ENCODE peak calls at places on chromosomes 3 and 15, in nine cellular contexts. One of them, this sample, is unnamed.

GRCh38 chr3:34212175-34212574 is 413.7 kb downstream of the PDCD6IP start:
- DNase-seq in coronary artery: no peak
- DNase-seq in progenitor cell of endocrine pancreas: no peak
- DNase-seq in AG09309: no peak
- DNase-seq in endothelial cell: no peak
- DNase-seq in glutamatergic neuron: no peak
- DNase-seq in tibial nerve: no peak
- DNase-seq in CD8-positive, alpha-beta T cell: no peak
- DNase-seq in WTC11: no peak
- DNase-seq in this sample: no peak

GRCh38 chr3:171261487-171261886 is 198.7 kb downstream of the TNIK start:
- DNase-seq in coronary artery: no peak
- DNase-seq in progenitor cell of endocrine pancreas: no peak
- DNase-seq in AG09309: no peak
- DNase-seq in endothelial cell: no peak
- DNase-seq in glutamatergic neuron: no peak
- DNase-seq in tibial nerve: no peak
- DNase-seq in CD8-positive, alpha-beta T cell: no peak
- DNase-seq in WTC11: no peak
- DNase-seq in this sample: no peak

GRCh38 chr15:32803631-32804030 is 85.8 kb downstream of the GREM1 start:
- DNase-seq in coronary artery: no peak
- DNase-seq in progenitor cell of endocrine pancreas: no peak
- DNase-seq in AG09309: no peak
- DNase-seq in endothelial cell: no peak
- DNase-seq in glutamatergic neuron: no peak
- DNase-seq in tibial nerve: no peak
- DNase-seq in CD8-positive, alpha-beta T cell: no peak
- DNase-seq in WTC11: no peak
- DNase-seq in this sample: no peak

GRCh38 chr15:84570164-84570692 is 30.6 kb upstream of the ZSCAN2 start:
- DNase-seq in coronary artery: peak
- DNase-seq in progenitor cell of endocrine pancreas: peak
- DNase-seq in AG09309: no peak
- DNase-seq in endothelial cell: peak
- DNase-seq in glutamatergic neuron: peak
- DNase-seq in tibial nerve: peak
- DNase-seq in CD8-positive, alpha-beta T cell: peak
- DNase-seq in WTC11: peak
- DNase-seq in this sample: no peak

GRCh38 chr15:48861813-48862431 is 16.0 kb upstream of the EID1 start:
- DNase-seq in coronary artery: no peak
- DNase-seq in progenitor cell of endocrine pancreas: no peak
- DNase-seq in AG09309: peak
- DNase-seq in endothelial cell: peak
- DNase-seq in glutamatergic neuron: no peak
- DNase-seq in tibial nerve: no peak
- DNase-seq in CD8-positive, alpha-beta T cell: no peak
- DNase-seq in WTC11: peak
- DNase-seq in this sample: peak

GRCh38 chr3:161349529-161350278 is 21.6 kb downstream of the SPTSSB start:
- DNase-seq in coronary artery: no peak
- DNase-seq in progenitor cell of endocrine pancreas: no peak
- DNase-seq in AG09309: peak
- DNase-seq in endothelial cell: no peak
- DNase-seq in glutamatergic neuron: no peak
- DNase-seq in tibial nerve: no peak
- DNase-seq in CD8-positive, alpha-beta T cell: no peak
- DNase-seq in WTC11: no peak
- DNase-seq in this sample: no peak

GRCh38 chr3:107994954-107995715 is 95.7 kb downstream of the CD47 start:
- DNase-seq in coronary artery: no peak
- DNase-seq in progenitor cell of endocrine pancreas: no peak
- DNase-seq in AG09309: no peak
- DNase-seq in endothelial cell: no peak
- DNase-seq in glutamatergic neuron: no peak
- DNase-seq in tibial nerve: no peak
- DNase-seq in CD8-positive, alpha-beta T cell: no peak
- DNase-seq in WTC11: no peak
- DNase-seq in this sample: no peak

GRCh38 chr15:98684441-98684840 is 36.1 kb downstream of the IGF1R start:
- DNase-seq in coronary artery: no peak
- DNase-seq in progenitor cell of endocrine pancreas: no peak
- DNase-seq in AG09309: peak
- DNase-seq in endothelial cell: no peak
- DNase-seq in glutamatergic neuron: no peak
- DNase-seq in tibial nerve: no peak
- DNase-seq in CD8-positive, alpha-beta T cell: no peak
- DNase-seq in WTC11: no peak
- DNase-seq in this sample: no peak

GRCh38 chr3:178677961-178678360 is 141.7 kb downstream of the KCNMB2 start:
- DNase-seq in coronary artery: no peak
- DNase-seq in progenitor cell of endocrine pancreas: no peak
- DNase-seq in AG09309: no peak
- DNase-seq in endothelial cell: no peak
- DNase-seq in glutamatergic neuron: no peak
- DNase-seq in tibial nerve: no peak
- DNase-seq in CD8-positive, alpha-beta T cell: no peak
- DNase-seq in WTC11: no peak
- DNase-seq in this sample: no peak

GRCh38 chr3:172717493-172718088 is 6.7 kb upstream of the NCEH1 start:
- DNase-seq in coronary artery: no peak
- DNase-seq in progenitor cell of endocrine pancreas: no peak
- DNase-seq in AG09309: no peak
- DNase-seq in endothelial cell: no peak
- DNase-seq in glutamatergic neuron: no peak
- DNase-seq in tibial nerve: no peak
- DNase-seq in CD8-positive, alpha-beta T cell: no peak
- DNase-seq in WTC11: no peak
- DNase-seq in this sample: no peak

GRCh38 chr3:52124126-52124525 is 30.1 kb downstream of the POC1A start:
- DNase-seq in coronary artery: no peak
- DNase-seq in progenitor cell of endocrine pancreas: no peak
- DNase-seq in AG09309: no peak
- DNase-seq in endothelial cell: no peak
- DNase-seq in glutamatergic neuron: no peak
- DNase-seq in tibial nerve: no peak
- DNase-seq in CD8-positive, alpha-beta T cell: no peak
- DNase-seq in WTC11: no peak
- DNase-seq in this sample: no peak

GRCh38 chr3:140219923-140220452 is 285.0 kb downstream of the CLSTN2 start:
- DNase-seq in coronary artery: no peak
- DNase-seq in progenitor cell of endocrine pancreas: no peak
- DNase-seq in AG09309: no peak
- DNase-seq in endothelial cell: no peak
- DNase-seq in glutamatergic neuron: no peak
- DNase-seq in tibial nerve: no peak
- DNase-seq in CD8-positive, alpha-beta T cell: no peak
- DNase-seq in WTC11: peak
- DNase-seq in this sample: no peak

GRCh38 chr3:71585891-71586809 is 2.6 kb upstream of the FOXP1 start:
- DNase-seq in coronary artery: no peak
- DNase-seq in progenitor cell of endocrine pancreas: no peak
- DNase-seq in AG09309: no peak
- DNase-seq in endothelial cell: no peak
- DNase-seq in glutamatergic neuron: no peak
- DNase-seq in tibial nerve: no peak
- DNase-seq in CD8-positive, alpha-beta T cell: no peak
- DNase-seq in WTC11: no peak
- DNase-seq in this sample: no peak

GRCh38 chr3:173743111-173743510 is 345.6 kb downstream of the NLGN1 start:
- DNase-seq in coronary artery: no peak
- DNase-seq in progenitor cell of endocrine pancreas: no peak
- DNase-seq in AG09309: no peak
- DNase-seq in endothelial cell: no peak
- DNase-seq in glutamatergic neuron: no peak
- DNase-seq in tibial nerve: no peak
- DNase-seq in CD8-positive, alpha-beta T cell: no peak
- DNase-seq in WTC11: no peak
- DNase-seq in this sample: no peak

GRCh38 chr3:164479406-164479805 is 598.9 kb downstream of the SI start:
- DNase-seq in coronary artery: no peak
- DNase-seq in progenitor cell of endocrine pancreas: no peak
- DNase-seq in AG09309: no peak
- DNase-seq in endothelial cell: no peak
- DNase-seq in glutamatergic neuron: no peak
- DNase-seq in tibial nerve: no peak
- DNase-seq in CD8-positive, alpha-beta T cell: no peak
- DNase-seq in WTC11: no peak
- DNase-seq in this sample: no peak

GRCh38 chr3:45041666-45042065 is 15.6 kb downstream of the CLEC3B start:
- DNase-seq in coronary artery: no peak
- DNase-seq in progenitor cell of endocrine pancreas: no peak
- DNase-seq in AG09309: no peak
- DNase-seq in endothelial cell: no peak
- DNase-seq in glutamatergic neuron: no peak
- DNase-seq in tibial nerve: no peak
- DNase-seq in CD8-positive, alpha-beta T cell: no peak
- DNase-seq in WTC11: no peak
- DNase-seq in this sample: no peak

GRCh38 chr3:45048244-45048643 is 22.1 kb downstream of the CLEC3B start:
- DNase-seq in coronary artery: no peak
- DNase-seq in progenitor cell of endocrine pancreas: no peak
- DNase-seq in AG09309: no peak
- DNase-seq in endothelial cell: no peak
- DNase-seq in glutamatergic neuron: no peak
- DNase-seq in tibial nerve: no peak
- DNase-seq in CD8-positive, alpha-beta T cell: no peak
- DNase-seq in WTC11: no peak
- DNase-seq in this sample: no peak

GRCh38 chr3:45038096-45038455 is 12.0 kb downstream of the CLEC3B start:
- DNase-seq in coronary artery: no peak
- DNase-seq in progenitor cell of endocrine pancreas: no peak
- DNase-seq in AG09309: no peak
- DNase-seq in endothelial cell: no peak
- DNase-seq in glutamatergic neuron: no peak
- DNase-seq in tibial nerve: no peak
- DNase-seq in CD8-positive, alpha-beta T cell: no peak
- DNase-seq in WTC11: no peak
- DNase-seq in this sample: no peak

GRCh38 chr3:45042162-45042561 is 16.1 kb downstream of the CLEC3B start:
- DNase-seq in coronary artery: no peak
- DNase-seq in progenitor cell of endocrine pancreas: no peak
- DNase-seq in AG09309: no peak
- DNase-seq in endothelial cell: no peak
- DNase-seq in glutamatergic neuron: no peak
- DNase-seq in tibial nerve: no peak
- DNase-seq in CD8-positive, alpha-beta T cell: no peak
- DNase-seq in WTC11: no peak
- DNase-seq in this sample: no peak

DNA sequence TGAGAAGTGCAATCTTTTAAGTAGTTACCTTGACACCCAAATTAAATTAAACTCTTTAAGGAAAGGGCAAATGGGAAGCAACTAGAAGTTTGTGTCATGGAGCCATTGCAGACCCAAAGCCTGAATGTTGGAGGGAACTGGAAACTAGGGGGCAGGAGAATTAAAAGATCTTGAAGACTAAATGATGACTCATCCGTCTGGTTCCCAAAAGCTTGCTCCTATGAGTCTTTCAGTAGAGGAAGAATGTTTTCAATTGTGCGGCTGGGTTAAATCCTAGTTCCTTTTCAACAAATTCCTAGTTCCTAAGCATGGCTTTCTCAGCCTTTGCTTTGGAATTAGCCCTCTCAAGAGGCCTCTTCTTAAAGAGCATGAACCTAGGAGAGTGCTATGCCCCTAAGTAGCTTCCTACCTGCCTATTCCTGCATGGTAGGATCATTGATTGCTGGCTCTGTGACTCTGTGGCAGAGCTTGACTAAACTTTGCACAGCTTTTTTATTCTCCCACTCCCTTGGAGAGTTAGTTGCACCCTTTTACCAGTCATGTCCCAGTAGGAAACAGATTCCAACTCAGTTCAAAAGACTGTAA is 17.7 kb downstream of the CLEC3B start:
- DNase-seq in coronary artery: no peak
- DNase-seq in progenitor cell of endocrine pancreas: no peak
- DNase-seq in AG09309: no peak
- DNase-seq in endothelial cell: no peak
- DNase-seq in glutamatergic neuron: no peak
- DNase-seq in tibial nerve: no peak
- DNase-seq in CD8-positive, alpha-beta T cell: no peak
- DNase-seq in WTC11: no peak
- DNase-seq in this sample: no peak
- TF ChIP-seq CTCF in coronary artery: no peak
- TF ChIP-seq CTCF in progenitor cell of endocrine pancreas: no peak
- TF ChIP-seq CTCF in AG09309: peak
- TF ChIP-seq CTCF in endothelial cell: no peak
- TF ChIP-seq CTCF in glutamatergic neuron: no peak
- TF ChIP-seq CTCF in tibial nerve: peak
- TF ChIP-seq CTCF in CD8-positive, alpha-beta T cell: no peak
- TF ChIP-seq CTCF in WTC11: no peak
- TF ChIP-seq CTCF in this sample: no peak

GRCh38 chr15:88166330-88166993 is 90.1 kb downstream of the NTRK3 start:
- DNase-seq in coronary artery: no peak
- DNase-seq in progenitor cell of endocrine pancreas: peak
- DNase-seq in AG09309: no peak
- DNase-seq in endothelial cell: peak
- DNase-seq in glutamatergic neuron: no peak
- DNase-seq in tibial nerve: no peak
- DNase-seq in CD8-positive, alpha-beta T cell: no peak
- DNase-seq in WTC11: peak
- DNase-seq in this sample: peak
- TF ChIP-seq CTCF in coronary artery: no peak
- TF ChIP-seq CTCF in progenitor cell of endocrine pancreas: no peak
- TF ChIP-seq CTCF in AG09309: no peak
- TF ChIP-seq CTCF in endothelial cell: no peak
- TF ChIP-seq CTCF in glutamatergic neuron: no peak
- TF ChIP-seq CTCF in tibial nerve: no peak
- TF ChIP-seq CTCF in CD8-positive, alpha-beta T cell: no peak
- TF ChIP-seq CTCF in WTC11: no peak
- TF ChIP-seq CTCF in this sample: no peak

GRCh38 chr3:124258057-124258500 is 266.2 kb upstream of the ROPN1 start:
- DNase-seq in coronary artery: no peak
- DNase-seq in progenitor cell of endocrine pancreas: no peak
- DNase-seq in AG09309: no peak
- DNase-seq in endothelial cell: no peak
- DNase-seq in glutamatergic neuron: no peak
- DNase-seq in tibial nerve: no peak
- DNase-seq in CD8-positive, alpha-beta T cell: no peak
- DNase-seq in WTC11: no peak
- DNase-seq in this sample: no peak
- TF ChIP-seq CTCF in coronary artery: no peak
- TF ChIP-seq CTCF in progenitor cell of endocrine pancreas: no peak
- TF ChIP-seq CTCF in AG09309: no peak
- TF ChIP-seq CTCF in endothelial cell: no peak
- TF ChIP-seq CTCF in glutamatergic neuron: no peak
- TF ChIP-seq CTCF in tibial nerve: no peak
- TF ChIP-seq CTCF in CD8-positive, alpha-beta T cell: no peak
- TF ChIP-seq CTCF in WTC11: no peak
- TF ChIP-seq CTCF in this sample: no peak

DNA sequence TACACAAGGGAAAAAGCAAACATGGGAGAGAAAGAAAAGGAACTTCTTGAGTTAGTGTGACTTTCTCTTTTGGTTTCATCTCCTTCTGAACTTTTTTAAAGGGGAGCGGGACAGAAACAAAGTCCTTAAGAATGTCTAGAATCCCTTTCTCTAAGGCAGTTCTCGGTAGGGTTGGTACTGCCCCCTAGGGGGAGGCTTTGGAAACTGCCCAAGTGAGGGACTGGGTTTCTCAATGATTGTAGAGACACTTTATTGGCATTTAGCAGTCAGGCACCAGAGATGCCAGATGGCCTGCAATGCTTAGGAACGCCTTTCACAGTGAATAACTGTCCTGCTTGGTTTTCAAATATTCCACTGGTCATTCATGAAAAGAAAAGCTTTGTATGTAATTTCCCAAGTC is 172.6 kb downstream of the WDR72 start:
- DNase-seq in coronary artery: no peak
- DNase-seq in progenitor cell of endocrine pancreas: peak
- DNase-seq in AG09309: no peak
- DNase-seq in endothelial cell: peak
- DNase-seq in glutamatergic neuron: peak
- DNase-seq in tibial nerve: no peak
- DNase-seq in CD8-positive, alpha-beta T cell: no peak
- DNase-seq in WTC11: peak
- DNase-seq in this sample: peak
- TF ChIP-seq CTCF in coronary artery: no peak
- TF ChIP-seq CTCF in progenitor cell of endocrine pancreas: peak
- TF ChIP-seq CTCF in AG09309: no peak
- TF ChIP-seq CTCF in endothelial cell: peak
- TF ChIP-seq CTCF in glutamatergic neuron: peak
- TF ChIP-seq CTCF in tibial nerve: peak
- TF ChIP-seq CTCF in CD8-positive, alpha-beta T cell: no peak
- TF ChIP-seq CTCF in WTC11: peak
- TF ChIP-seq CTCF in this sample: peak

This sample was measured in nephron progenitor cell.